ENCODE peak calls at places on chromosomes 12 and 14, in eight cellular contexts. One of them, this sample, is unnamed.

GRCh38 chr14:55948399-55948798 is 169.8 kb upstream of the PELI2 start:
- DNase-seq in A549: no peak
- DNase-seq in adrenal gland: no peak
- DNase-seq in thyroid gland: no peak
- DNase-seq in HepG2: no peak
- DNase-seq in testis: no peak
- DNase-seq in right lobe of liver: no peak
- DNase-seq in IMR-90: no peak
- DNase-seq in this sample: no peak

GRCh38 chr12:105805730-105806390 is 332.9 kb downstream of the NUAK1 start:
- DNase-seq in A549: peak; percentile 8
- DNase-seq in adrenal gland: no peak
- DNase-seq in thyroid gland: no peak
- DNase-seq in HepG2: no peak
- DNase-seq in testis: no peak
- DNase-seq in right lobe of liver: no peak
- DNase-seq in IMR-90: no peak
- DNase-seq in this sample: no peak

GRCh38 chr12:6768385-6769002 is 2.3 kb downstream of the PTMS start:
- DNase-seq in A549: no peak
- DNase-seq in adrenal gland: no peak
- DNase-seq in thyroid gland: no peak
- DNase-seq in HepG2: no peak
- DNase-seq in testis: no peak
- DNase-seq in right lobe of liver: no peak
- DNase-seq in IMR-90: peak; percentile 33
- DNase-seq in this sample: no peak

GRCh38 chr12:15443611-15444010 is 121.3 kb downstream of the PTPRO start:
- DNase-seq in A549: no peak
- DNase-seq in adrenal gland: no peak
- DNase-seq in thyroid gland: no peak
- DNase-seq in HepG2: no peak
- DNase-seq in testis: no peak
- DNase-seq in right lobe of liver: no peak
- DNase-seq in IMR-90: no peak
- DNase-seq in this sample: no peak

GRCh38 chr12:11638271-11638916 is 11.1 kb upstream of the ETV6 start:
- DNase-seq in A549: no peak
- DNase-seq in adrenal gland: no peak
- DNase-seq in thyroid gland: no peak
- DNase-seq in HepG2: no peak
- DNase-seq in testis: no peak
- DNase-seq in right lobe of liver: no peak
- DNase-seq in IMR-90: no peak
- DNase-seq in this sample: no peak

GRCh38 chr12:46627686-46628085 is 198.1 kb downstream of the SLC38A4 start:
- DNase-seq in A549: no peak
- DNase-seq in adrenal gland: no peak
- DNase-seq in thyroid gland: no peak
- DNase-seq in HepG2: no peak
- DNase-seq in testis: no peak
- DNase-seq in right lobe of liver: no peak
- DNase-seq in IMR-90: peak; percentile 61
- DNase-seq in this sample: no peak

GRCh38 chr12:52867636-52868035 is 18.8 kb upstream of the KRT78 start:
- DNase-seq in A549: peak; percentile 76
- DNase-seq in adrenal gland: peak; percentile 53
- DNase-seq in thyroid gland: peak; percentile 66
- DNase-seq in HepG2: no peak
- DNase-seq in testis: no peak
- DNase-seq in right lobe of liver: no peak
- DNase-seq in IMR-90: no peak
- DNase-seq in this sample: peak; percentile 65

GRCh38 chr14:77654001-77654431 is 37.6 kb upstream of the SPTLC2 start:
- DNase-seq in A549: no peak
- DNase-seq in adrenal gland: no peak
- DNase-seq in thyroid gland: no peak
- DNase-seq in HepG2: no peak
- DNase-seq in testis: no peak
- DNase-seq in right lobe of liver: no peak
- DNase-seq in IMR-90: no peak
- DNase-seq in this sample: no peak

GRCh38 chr12:90250041-90250440 is 541.4 kb upstream of the ATP2B1 start:
- DNase-seq in A549: no peak
- DNase-seq in adrenal gland: no peak
- DNase-seq in thyroid gland: peak; percentile 35
- DNase-seq in HepG2: no peak
- DNase-seq in testis: no peak
- DNase-seq in right lobe of liver: no peak
- DNase-seq in IMR-90: no peak
- DNase-seq in this sample: no peak

GRCh38 chr14:28661171-28661772 is 105.3 kb upstream of the FOXG1 start:
- DNase-seq in A549: peak; percentile 35
- DNase-seq in adrenal gland: no peak
- DNase-seq in thyroid gland: no peak
- DNase-seq in HepG2: peak; percentile 16
- DNase-seq in testis: no peak
- DNase-seq in right lobe of liver: no peak
- DNase-seq in IMR-90: peak; percentile 28
- DNase-seq in this sample: no peak

GRCh38 chr12:66537866-66538265 is 141.0 kb downstream of the GRIP1 start:
- DNase-seq in A549: no peak
- DNase-seq in adrenal gland: no peak
- DNase-seq in thyroid gland: no peak
- DNase-seq in HepG2: no peak
- DNase-seq in testis: no peak
- DNase-seq in right lobe of liver: no peak
- DNase-seq in IMR-90: no peak
- DNase-seq in this sample: no peak

GRCh38 chr12:19529933-19530630 is 90.8 kb downstream of the AEBP2 start:
- DNase-seq in A549: no peak
- DNase-seq in adrenal gland: no peak
- DNase-seq in thyroid gland: no peak
- DNase-seq in HepG2: no peak
- DNase-seq in testis: no peak
- DNase-seq in right lobe of liver: no peak
- DNase-seq in IMR-90: peak; percentile 59
- DNase-seq in this sample: no peak

GRCh38 chr14:76985540-76986260 is 42.8 kb downstream of the IRF2BPL start:
- DNase-seq in A549: peak; percentile 46
- DNase-seq in adrenal gland: no peak
- DNase-seq in thyroid gland: no peak
- DNase-seq in HepG2: no peak
- DNase-seq in testis: no peak
- DNase-seq in right lobe of liver: no peak
- DNase-seq in IMR-90: peak; percentile 34
- DNase-seq in this sample: no peak

GRCh38 chr12:127619869-127620769 is 646.9 kb upstream of the TMEM132C start:
- DNase-seq in A549: no peak
- DNase-seq in adrenal gland: no peak
- DNase-seq in thyroid gland: no peak
- DNase-seq in HepG2: no peak
- DNase-seq in testis: no peak
- DNase-seq in right lobe of liver: no peak
- DNase-seq in IMR-90: no peak
- DNase-seq in this sample: no peak

GRCh38 chr12:120529641-120530314 is 820 bp upstream of the COQ5 start:
- DNase-seq in A549: peak; percentile 61
- DNase-seq in adrenal gland: no peak
- DNase-seq in thyroid gland: peak; percentile 61
- DNase-seq in HepG2: peak; percentile 68
- DNase-seq in testis: peak; percentile 42
- DNase-seq in right lobe of liver: no peak
- DNase-seq in IMR-90: peak; percentile 33
- DNase-seq in this sample: peak; percentile 54

GRCh38 chr12:94575645-94576393 is 74.5 kb downstream of the TMCC3 start:
- DNase-seq in A549: no peak
- DNase-seq in adrenal gland: no peak
- DNase-seq in thyroid gland: peak; percentile 71
- DNase-seq in HepG2: no peak
- DNase-seq in testis: no peak
- DNase-seq in right lobe of liver: peak; percentile 55
- DNase-seq in IMR-90: no peak
- DNase-seq in this sample: no peak

GRCh38 chr12:44794867-44795266 is 81.2 kb downstream of the NELL2 start:
- DNase-seq in A549: no peak
- DNase-seq in adrenal gland: no peak
- DNase-seq in thyroid gland: no peak
- DNase-seq in HepG2: no peak
- DNase-seq in testis: no peak
- DNase-seq in right lobe of liver: no peak
- DNase-seq in IMR-90: no peak
- DNase-seq in this sample: no peak

GRCh38 chr12:111409403-111410228 is 3.9 kb downstream of the SH2B3 start:
- DNase-seq in A549: no peak
- DNase-seq in adrenal gland: peak; percentile 77
- DNase-seq in thyroid gland: peak; percentile 44
- DNase-seq in HepG2: no peak
- DNase-seq in testis: no peak
- DNase-seq in right lobe of liver: no peak
- DNase-seq in IMR-90: peak; percentile 67
- DNase-seq in this sample: peak; percentile 73

GRCh38 chr12:21962236-21962635 is 21.0 kb upstream of the ABCC9 start:
- DNase-seq in A549: no peak
- DNase-seq in adrenal gland: no peak
- DNase-seq in thyroid gland: no peak
- DNase-seq in HepG2: no peak
- DNase-seq in testis: no peak
- DNase-seq in right lobe of liver: no peak
- DNase-seq in IMR-90: peak; percentile 79
- DNase-seq in this sample: no peak

GRCh38 chr14:31934767-31935266 is 142.3 kb upstream of the ARHGAP5 start:
- DNase-seq in A549: peak; percentile 87
- DNase-seq in adrenal gland: peak; percentile 48
- DNase-seq in thyroid gland: no peak
- DNase-seq in HepG2: peak; percentile 90
- DNase-seq in testis: peak; percentile 72
- DNase-seq in right lobe of liver: peak; percentile 54
- DNase-seq in IMR-90: peak; percentile 41
- DNase-seq in this sample: peak; percentile 47

DNA sequence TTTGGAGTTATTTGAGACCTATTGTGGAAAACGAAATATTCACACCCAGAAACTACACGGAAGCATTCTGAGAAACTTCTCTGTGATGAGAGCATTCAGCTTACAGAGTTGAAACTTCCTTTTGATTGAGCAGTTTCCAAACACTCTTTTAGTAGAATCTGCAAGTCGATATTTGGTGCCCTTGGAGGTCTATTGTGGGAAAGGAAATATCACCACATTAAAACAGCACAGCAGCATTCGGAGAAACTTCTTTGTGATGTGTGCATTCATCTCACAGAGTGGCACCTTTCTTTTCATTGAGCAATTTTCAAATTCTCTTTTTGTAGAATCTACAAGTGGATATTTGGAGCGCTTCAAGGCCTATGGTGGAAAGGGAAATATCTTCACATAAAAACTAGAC is 595.7 kb upstream of the ALG10B start:
- DNase-seq in A549: no peak
- DNase-seq in adrenal gland: no peak
- DNase-seq in thyroid gland: no peak
- DNase-seq in HepG2: no peak
- DNase-seq in testis: no peak
- DNase-seq in right lobe of liver: no peak
- DNase-seq in IMR-90: no peak
- DNase-seq in this sample: no peak
- H3K9me3 ChIP-seq in A549: no peaks in the 10 kb centered on the region
- H3K9me3 ChIP-seq in adrenal gland: no peaks in the 10 kb centered on the region
- H3K9me3 ChIP-seq in thyroid gland: no peaks in the 10 kb centered on the region
- H3K9me3 ChIP-seq in HepG2: peaks cover 93% of the 10 kb centered on the region
- H3K9me3 ChIP-seq in testis: no peaks in the 10 kb centered on the region
- H3K9me3 ChIP-seq in right lobe of liver: no peaks in the 10 kb centered on the region
- H3K9me3 ChIP-seq in IMR-90: no peaks in the 10 kb centered on the region
- H3K9me3 ChIP-seq in this sample: no peaks in the 10 kb centered on the region

GRCh38 chr12:65306603-65307501 is 28.4 kb downstream of the MSRB3 start:
- DNase-seq in A549: peak; percentile 49
- DNase-seq in adrenal gland: no peak
- DNase-seq in thyroid gland: no peak
- DNase-seq in HepG2: peak; percentile 37
- DNase-seq in testis: no peak
- DNase-seq in right lobe of liver: no peak
- DNase-seq in IMR-90: peak; percentile 75
- DNase-seq in this sample: peak; percentile 27
- TF ChIP-seq POLR2A in A549: no peak
- TF ChIP-seq POLR2A in adrenal gland: no peak
- TF ChIP-seq POLR2A in thyroid gland: no peak
- TF ChIP-seq POLR2A in HepG2: no peak
- TF ChIP-seq POLR2A in testis: no peak
- TF ChIP-seq POLR2A in right lobe of liver: no peak
- TF ChIP-seq POLR2A in IMR-90: no peak
- TF ChIP-seq POLR2A in this sample: no peak

GRCh38 chr14:106129274-106129673 is 602.9 kb downstream of the TMEM121 start:
- DNase-seq in A549: no peak
- DNase-seq in adrenal gland: no peak
- DNase-seq in thyroid gland: no peak
- DNase-seq in HepG2: no peak
- DNase-seq in testis: no peak
- DNase-seq in right lobe of liver: no peak
- DNase-seq in IMR-90: no peak
- DNase-seq in this sample: no peak

DNA sequence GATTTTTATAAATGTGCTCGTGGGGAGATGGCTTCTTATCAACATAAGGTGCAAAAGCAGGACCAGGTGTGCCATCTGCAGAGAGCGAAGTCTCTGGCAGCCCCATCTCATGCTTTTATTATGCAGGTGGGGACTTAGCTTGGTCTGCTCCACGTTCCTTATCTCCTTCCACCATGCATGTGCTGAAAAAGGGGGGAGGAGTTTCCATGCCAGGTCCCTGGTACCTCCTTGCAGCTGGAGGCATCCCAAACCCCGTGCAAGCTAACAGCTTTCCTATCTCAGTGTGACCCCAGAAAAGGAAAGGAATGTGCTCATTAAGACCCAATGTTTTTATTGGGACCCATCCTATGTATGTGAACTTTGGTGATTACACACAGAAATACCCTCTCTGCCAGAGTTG is 608.5 kb downstream of the TMEM121 start:
- DNase-seq in A549: no peak
- DNase-seq in adrenal gland: no peak
- DNase-seq in thyroid gland: no peak
- DNase-seq in HepG2: no peak
- DNase-seq in testis: no peak
- DNase-seq in right lobe of liver: no peak
- DNase-seq in IMR-90: no peak
- DNase-seq in this sample: no peak
- H3K9me3 ChIP-seq in A549: no peaks in the 10 kb centered on the region
- H3K9me3 ChIP-seq in adrenal gland: no peaks in the 10 kb centered on the region
- H3K9me3 ChIP-seq in thyroid gland: no peaks in the 10 kb centered on the region
- H3K9me3 ChIP-seq in HepG2: no peaks in the 10 kb centered on the region
- H3K9me3 ChIP-seq in testis: no peaks in the 10 kb centered on the region
- H3K9me3 ChIP-seq in right lobe of liver: no peaks in the 10 kb centered on the region
- H3K9me3 ChIP-seq in IMR-90: peaks cover 6% of the 10 kb centered on the region
- H3K9me3 ChIP-seq in this sample: no peaks in the 10 kb centered on the region

DNA sequence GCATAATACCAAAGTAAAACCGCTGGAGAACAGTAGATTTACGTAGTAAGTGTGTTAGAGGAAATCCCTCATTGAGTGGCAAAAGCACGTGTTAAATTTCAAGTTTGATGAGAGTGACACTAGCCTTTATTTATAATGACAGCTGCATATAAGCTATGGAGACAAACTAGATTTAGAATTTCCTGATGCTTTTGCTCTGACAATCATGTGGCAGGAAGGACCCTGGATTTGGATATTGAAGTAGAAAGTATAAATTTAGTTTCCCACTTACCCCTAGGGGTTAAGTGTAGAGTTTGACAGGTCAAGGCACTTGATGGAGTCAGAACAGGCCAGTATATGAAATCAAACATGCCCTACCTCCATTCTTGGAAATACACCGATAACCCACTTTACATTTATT is 983.1 kb downstream of the FLRT2 start:
- DNase-seq in A549: no peak
- DNase-seq in adrenal gland: no peak
- DNase-seq in thyroid gland: no peak
- DNase-seq in HepG2: no peak
- DNase-seq in testis: no peak
- DNase-seq in right lobe of liver: no peak
- DNase-seq in IMR-90: no peak
- DNase-seq in this sample: no peak
- TF ChIP-seq POLR2A in A549: no peak
- TF ChIP-seq POLR2A in adrenal gland: no peak
- TF ChIP-seq POLR2A in thyroid gland: no peak
- TF ChIP-seq POLR2A in HepG2: no peak
- TF ChIP-seq POLR2A in testis: no peak
- TF ChIP-seq POLR2A in right lobe of liver: no peak
- TF ChIP-seq POLR2A in IMR-90: no peak
- TF ChIP-seq POLR2A in this sample: no peak

This sample was measured in body of pancreas.